ENCODE peak calls at places on chromosomes 12 and 14, in six cellular contexts. B is mesendoderm, K is IMR-90, L is neuronal stem cell, N is H9, F is trophoblast cell. J is an unnamed sample.

GRCh38 chr14:35818346-35819115 is 7.6 kb upstream of the BRMS1L start:
- DNase-seq in B (peak; percentile 48), K (peak; percentile 58), L (no peak), N (no peak), F (peak; percentile 72), J (peak; percentile 61)

GRCh38 chr12:62866451-62867082 is 68.4 kb downstream of the PPM1H start:
- DNase-seq in B (peak; percentile 95), K (peak; percentile 77), L (no peak), N (peak; percentile 52), F (peak; percentile 89), J (peak; percentile 57)

GRCh38 chr14:54857830-54858269 is 44.8 kb downstream of the GCH1 start:
- DNase-seq in B (no peak), K (no peak), L (no peak), N (no peak), F (peak; percentile 34), J (no peak)

GRCh38 chr12:129208566-129208965 is 355.3 kb downstream of the GLT1D1 start:
- DNase-seq in B (no peak), K (no peak), L (no peak), N (no peak), F (no peak), J (no peak)

GRCh38 chr12:25725874-25726273 is 172.8 kb upstream of the LMNTD1 start:
- DNase-seq in B (no peak), K (peak; percentile 78), L (no peak), N (no peak), F (peak; percentile 48), J (peak; percentile 61)

GRCh38 chr12:42679402-42679801 is 89.9 kb upstream of the PRICKLE1 start:
- DNase-seq in B (no peak), K (peak; percentile 75), L (no peak), N (no peak), F (no peak), J (peak; percentile 20)

GRCh38 chr12:131041968-131042847 is 88.5 kb downstream of the ADGRD1 start:
- DNase-seq in B (no peak), K (no peak), L (no peak), N (no peak), F (no peak), J (no peak)

GRCh38 chr12:71947645-71948105 is 9.0 kb downstream of the TPH2 start:
- DNase-seq in B (peak; percentile 73), K (peak; percentile 86), L (peak; percentile 82), N (peak; percentile 97), F (peak; percentile 55), J (peak; percentile 64)

GRCh38 chr12:122917508-122918227 is 21.7 kb upstream of the VPS37B start:
- DNase-seq in B (no peak), K (peak; percentile 73), L (no peak), N (no peak), F (peak; percentile 100), J (peak; percentile 73)

GRCh38 chr12:124281309-124281708 is 13.6 kb upstream of the RFLNA start:
- DNase-seq in B (no peak), K (no peak), L (no peak), N (no peak), F (no peak), J (no peak)

GRCh38 chr12:124279846-124280360 is 15.0 kb upstream of the RFLNA start:
- DNase-seq in B (no peak), K (no peak), L (no peak), N (no peak), F (no peak), J (no peak)

GRCh38 chr12:124278389-124279101 is 16.3 kb upstream of the RFLNA start:
- DNase-seq in B (no peak), K (no peak), L (no peak), N (no peak), F (no peak), J (no peak)

GRCh38 chr12:124277394-124278222 is 17.3 kb upstream of the RFLNA start:
- DNase-seq in B (peak; percentile 6), K (no peak), L (no peak), N (no peak), F (no peak), J (no peak)

GRCh38 chr12:124279315-124279714 is 15.6 kb upstream of the RFLNA start:
- DNase-seq in B (no peak), K (no peak), L (no peak), N (no peak), F (no peak), J (no peak)
- H4K8ac ChIP-seq in B (no peak overlapping the region), K (no peak overlapping the region), L (no peak overlapping the region), N (no peak overlapping the region), F (no peak overlapping the region), J (no peak overlapping the region)

DNA sequence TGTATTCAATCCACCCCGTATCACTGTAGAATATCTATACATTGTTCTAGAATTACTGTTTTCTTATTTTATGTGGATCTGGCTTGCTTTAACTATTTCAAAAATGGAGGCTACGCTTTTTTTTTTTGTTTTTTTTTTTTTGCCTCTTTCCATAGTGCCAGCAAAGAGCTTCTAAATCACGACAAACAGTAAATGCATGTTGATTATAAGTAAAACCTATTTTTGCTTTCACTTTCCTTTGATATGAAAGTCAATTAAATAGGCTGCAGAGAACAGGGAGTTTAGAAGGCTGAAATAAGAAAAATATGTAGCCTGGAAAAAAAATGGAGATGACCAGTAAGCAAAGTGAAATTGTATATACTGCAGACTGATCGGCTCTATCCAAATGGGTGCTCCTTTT is 112.3 kb upstream of the AMIGO2 start:
- DNase-seq in B (no peak), K (no peak), L (no peak), N (no peak), F (no peak), J (no peak)
- H4K8ac ChIP-seq in B (no peak overlapping the region), K (no peak overlapping the region), L (no peak overlapping the region), N (no peak overlapping the region), F (no peak overlapping the region), J (no peak overlapping the region)

GRCh38 chr12:68761442-68761812 is 15.5 kb downstream of the SLC35E3 start:
- DNase-seq in B (no peak), K (no peak), L (no peak), N (no peak), F (no peak), J (no peak)

GRCh38 chr12:68760806-68761441 is 14.9 kb downstream of the SLC35E3 start:
- DNase-seq in B (no peak), K (no peak), L (no peak), N (no peak), F (no peak), J (no peak)

GRCh38 chr12:68762691-68763090 is 16.7 kb downstream of the SLC35E3 start:
- DNase-seq in B (no peak), K (no peak), L (no peak), N (no peak), F (no peak), J (no peak)

GRCh38 chr12:68759852-68760251 is 13.9 kb downstream of the SLC35E3 start:
- DNase-seq in B (no peak), K (no peak), L (no peak), N (no peak), F (peak; percentile 84), J (no peak)

DNA sequence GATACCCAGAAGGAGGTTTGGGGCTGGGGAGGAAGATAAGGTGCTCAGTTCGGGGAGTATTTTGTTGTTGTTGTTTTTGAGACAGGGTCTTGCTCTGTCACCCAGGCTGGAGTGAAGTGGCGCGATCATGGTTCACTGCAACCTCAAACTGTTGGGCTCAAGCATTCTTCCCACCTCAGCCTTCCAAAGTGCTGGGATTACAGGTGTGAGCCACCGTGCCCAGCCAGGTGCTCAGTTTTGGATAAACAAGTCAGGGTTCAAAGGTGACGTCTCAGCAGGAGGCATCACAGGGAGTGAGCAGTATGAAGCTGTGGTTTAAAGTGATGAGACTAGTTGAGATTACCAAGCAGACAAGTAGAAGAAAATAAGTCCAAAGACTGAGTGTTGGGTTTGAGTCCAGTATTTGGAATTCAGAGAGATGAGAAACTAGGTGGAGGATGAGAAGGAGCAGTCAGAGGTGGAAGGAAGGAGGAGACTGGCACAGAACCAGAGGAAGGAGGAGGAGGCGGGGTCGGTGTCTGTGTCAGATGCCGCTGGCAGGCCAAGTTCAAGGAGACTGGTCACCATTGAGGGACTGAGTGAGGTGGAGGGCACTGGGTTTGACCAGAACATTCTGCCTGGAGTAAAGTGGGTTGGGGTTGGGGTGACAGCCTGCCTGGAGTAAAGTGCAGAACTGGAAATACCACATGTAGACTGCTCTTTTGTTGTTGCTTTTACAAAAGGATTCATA is 16.1 kb downstream of the SLC35E3 start:
- DNase-seq in B (no peak), K (no peak), L (no peak), N (no peak), F (no peak), J (no peak)
- H4K8ac ChIP-seq in B (no peak overlapping the region), K (no peak overlapping the region), L (no peak overlapping the region), N (no peak overlapping the region), F (no peak overlapping the region), J (no peak overlapping the region)

DNA sequence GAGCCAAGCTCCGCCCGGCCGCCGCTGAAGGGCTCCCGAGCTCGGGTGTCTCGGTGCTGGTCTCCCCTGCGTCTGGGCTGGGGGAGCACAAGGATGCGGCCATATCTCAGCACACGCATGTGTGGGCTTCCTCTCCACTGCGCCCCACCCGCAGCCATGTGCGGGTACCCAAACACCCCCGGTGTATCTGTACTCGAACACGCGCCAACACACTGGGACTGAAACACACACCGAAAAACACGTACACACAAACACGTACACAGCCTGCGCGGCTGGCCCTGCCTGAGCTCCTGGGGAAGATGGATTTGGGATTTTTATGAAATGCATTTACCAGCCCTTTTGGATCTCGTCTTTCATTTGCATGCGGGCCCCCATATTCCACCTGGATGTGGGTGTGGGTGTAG is 897 bp upstream of the TBX3 start:
- DNase-seq in B (no peak), K (no peak), L (no peak), N (no peak), F (no peak), J (no peak)
- H4K8ac ChIP-seq in B (no peak overlapping the region), K (peak overlapping the region; percentile 98), L (peak overlapping the region; percentile 85), N (no peak overlapping the region), F (peak overlapping the region; percentile 87), J (peak overlapping the region; percentile 90)

DNA sequence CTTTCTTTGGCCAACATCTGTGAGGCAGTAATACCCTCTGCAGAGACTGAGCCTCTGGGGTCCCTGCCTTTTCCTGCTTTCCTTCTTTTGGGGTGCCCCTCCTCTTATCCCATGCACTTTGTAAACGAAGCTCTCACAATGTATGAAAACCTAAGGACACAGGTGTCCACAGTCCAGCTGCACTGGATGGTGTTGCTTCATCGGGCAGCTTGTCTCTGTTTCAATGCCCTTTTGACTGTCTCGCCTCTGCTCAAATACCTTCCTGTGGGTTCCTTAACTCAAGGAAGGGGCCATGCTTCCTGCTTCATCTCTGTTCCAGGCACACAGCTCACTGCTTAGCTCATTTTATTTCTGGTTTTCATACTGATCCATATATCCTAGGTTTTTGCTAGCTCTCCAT is 6.4 kb downstream of the C1RL start:
- DNase-seq in B (no peak), K (no peak), L (no peak), N (no peak), F (no peak), J (no peak)
- H4K8ac ChIP-seq in B (no peak overlapping the region), K (no peak overlapping the region), L (no peak overlapping the region), N (no peak overlapping the region), F (no peak overlapping the region), J (no peak overlapping the region)